ENCODE peak calls at places on chromosomes 3 and 15, in nine cellular contexts. M, B, P, R, O, U, I, L and T are unnamed samples.

GRCh38 chr3:115146032-115146417 is 1.1 kb downstream of the ZBTB20 start:
- DNase-seq in B (no peak), L (peak), I (peak), O (peak), M (peak), P (peak), R (peak), U (peak), T (peak)

GRCh38 chr15:80580536-80581260 is 114.4 kb upstream of the ABHD17C start:
- DNase-seq in O (no peak), R (no peak), P (no peak), L (no peak), I (no peak), U (no peak), B (no peak), M (no peak), T (no peak)

GRCh38 chr3:126358038-126358815 is 1.0 kb upstream of the KLF15 start:
- DNase-seq in R (no peak), U (peak), B (no peak), P (no peak), I (no peak), L (peak), O (no peak), M (peak), T (no peak)

GRCh38 chr15:81852826-81853225 is 193.0 kb downstream of the MEX3B start:
- DNase-seq in M (no peak), B (no peak), L (no peak), R (no peak), P (no peak), I (no peak), O (no peak), U (no peak), T (no peak)

GRCh38 chr3:47455806-47456452 is 19.8 kb downstream of the SCAP start:
- DNase-seq in L (no peak), I (no peak), M (peak), U (no peak), O (no peak), P (no peak), R (no peak), B (no peak), T (no peak)

GRCh38 chr3:32963871-32964270 is 12.4 kb downstream of the CCR4 start:
- DNase-seq in R (no peak), U (no peak), B (no peak), I (no peak), L (no peak), O (no peak), P (no peak), M (no peak), T (no peak)

GRCh38 chr3:1048558-1048957 is 44.3 kb upstream of the CNTN6 start:
- DNase-seq in R (no peak), B (no peak), O (no peak), L (no peak), P (no peak), U (no peak), I (no peak), M (no peak), T (no peak)

GRCh38 chr3:73661262-73661661 is 36.5 kb upstream of the PDZRN3 start:
- DNase-seq in B (no peak), M (peak), U (no peak), R (no peak), L (no peak), P (no peak), O (no peak), I (no peak), T (no peak)

GRCh38 chr3:43998374-43998840 is 243.3 kb upstream of the TOPAZ1 start:
- DNase-seq in P (no peak), I (no peak), R (no peak), O (no peak), L (no peak), M (peak), B (no peak), U (no peak), T (no peak)

GRCh38 chr3:55879901-55880331 is 392.8 kb upstream of the WNT5A start:
- DNase-seq in B (no peak), I (no peak), O (no peak), M (peak), P (no peak), L (no peak), R (no peak), U (no peak), T (no peak)

GRCh38 chr3:99645277-99646106 is 7.1 kb downstream of the COL8A1 start:
- DNase-seq in I (no peak), L (no peak), R (peak), B (no peak), P (no peak), O (no peak), M (peak), U (no peak), T (no peak)